ENCODE peak calls at places on chromosomes 4 and X, in six cellular contexts. L is effector memory CD4-positive, alpha-beta T cell; O is ovary; D is fibroblast of lung; Y is prostate gland; R is CD8-positive, alpha-beta T cell. V is an unnamed sample.

GRCh38 chr4:68373513-68373912 is 23.6 kb upstream of the YTHDC1 start:
- DNase-seq in L (peak; percentile 32), D (peak; percentile 84), O (peak; percentile 71), R (peak; percentile 60), Y (peak; percentile 13), V (peak; percentile 52)

GRCh38 chrX:17154001-17154400 is 207.5 kb downstream of the REPS2 start:
- DNase-seq in L (no peak), O (no peak), D (peak; percentile 70), Y (no peak), R (no peak), V (no peak)

GRCh38 chrX:39840141-39841126 is 257.3 kb downstream of the BCOR start:
- DNase-seq in D (no peak), Y (no peak), R (no peak), L (no peak), O (no peak), V (no peak)

GRCh38 chr4:48891028-48891619 is 15.4 kb downstream of the OCIAD2 start:
- DNase-seq in R (no peak), O (no peak), L (no peak), D (no peak), Y (no peak), V (no peak)

GRCh38 chrX:24629701-24630100 is 17.4 kb downstream of the PCYT1B start:
- DNase-seq in D (no peak), Y (no peak), R (no peak), L (no peak), O (no peak), V (no peak)

GRCh38 chr4:152102184-152103000 is 341.6 kb upstream of the GATB start:
- DNase-seq in O (no peak), D (peak; percentile 83), R (no peak), Y (no peak), L (no peak), V (no peak)

GRCh38 chr4:75895744-75896314 is 6.4 kb downstream of the PPEF2 start:
- DNase-seq in Y (no peak), D (no peak), O (no peak), R (no peak), L (no peak), V (no peak)

GRCh38 chrX:143058096-143058495 is 32.4 kb downstream of the SPANXN4 start:
- DNase-seq in D (no peak), L (no peak), Y (no peak), O (no peak), R (no peak), V (no peak)

GRCh38 chr4:151117371-151117962 is 18.0 kb downstream of the RPS3A start:
- DNase-seq in R (peak; percentile 42), L (peak; percentile 10), O (peak; percentile 49), Y (peak; percentile 40), D (peak; percentile 58), V (peak; percentile 30)

GRCh38 chr4:100188829-100189228 is 1.4 kb downstream of the DDIT4L start:
- DNase-seq in R (no peak), D (no peak), O (no peak), L (no peak), Y (no peak), V (no peak)

GRCh38 chr4:17142232-17142711 is 243.8 kb upstream of the LDB2 start:
- DNase-seq in Y (no peak), R (no peak), O (no peak), L (no peak), D (peak; percentile 99), V (no peak)

GRCh38 chrX:82412851-82413250 is 1095.2 kb upstream of the POU3F4 start:
- DNase-seq in Y (no peak), L (no peak), D (no peak), O (no peak), R (no peak), V (no peak)

GRCh38 chrX:22310779-22311178 is 38.1 kb downstream of the CBLL2 start:
- DNase-seq in L (no peak), Y (no peak), O (no peak), R (no peak), D (peak; percentile 59), V (no peak)

GRCh38 chr4:172169871-172170270 is 356.7 kb downstream of the GALNTL6 start:
- DNase-seq in Y (no peak), L (no peak), D (peak; percentile 9), R (no peak), O (no peak), V (no peak)

GRCh38 chrX:46547857-46548256 is 2.6 kb upstream of the ZNF674 start:
- DNase-seq in L (no peak), R (no peak), Y (no peak), O (no peak), D (peak; percentile 91), V (no peak)

GRCh38 chrX:154472685-154473632 is 6.1 kb downstream of the LAGE3 start:
- DNase-seq in D (no peak), Y (no peak), O (no peak), L (no peak), R (no peak), V (no peak)
- H3K36me3 ChIP-seq in D (peaks cover 16% of the 10 kb centered on the region), Y (no peaks in the 10 kb centered on the region), O (no peaks in the 10 kb centered on the region), L (peaks cover 14% of the 10 kb centered on the region), R (no peaks in the 10 kb centered on the region), V (no peaks in the 10 kb centered on the region)

GRCh38 chr4:163072222-163072621 is 94.5 kb downstream of the NAF1 start:
- DNase-seq in L (no peak), D (peak; percentile 36), O (no peak), Y (no peak), R (no peak), V (no peak)
- H3K36me3 ChIP-seq in L (no peaks in the 10 kb centered on the region), D (no peaks in the 10 kb centered on the region), O (no peaks in the 10 kb centered on the region), Y (no peaks in the 10 kb centered on the region), R (no peaks in the 10 kb centered on the region), V (no peaks in the 10 kb centered on the region)

DNA sequence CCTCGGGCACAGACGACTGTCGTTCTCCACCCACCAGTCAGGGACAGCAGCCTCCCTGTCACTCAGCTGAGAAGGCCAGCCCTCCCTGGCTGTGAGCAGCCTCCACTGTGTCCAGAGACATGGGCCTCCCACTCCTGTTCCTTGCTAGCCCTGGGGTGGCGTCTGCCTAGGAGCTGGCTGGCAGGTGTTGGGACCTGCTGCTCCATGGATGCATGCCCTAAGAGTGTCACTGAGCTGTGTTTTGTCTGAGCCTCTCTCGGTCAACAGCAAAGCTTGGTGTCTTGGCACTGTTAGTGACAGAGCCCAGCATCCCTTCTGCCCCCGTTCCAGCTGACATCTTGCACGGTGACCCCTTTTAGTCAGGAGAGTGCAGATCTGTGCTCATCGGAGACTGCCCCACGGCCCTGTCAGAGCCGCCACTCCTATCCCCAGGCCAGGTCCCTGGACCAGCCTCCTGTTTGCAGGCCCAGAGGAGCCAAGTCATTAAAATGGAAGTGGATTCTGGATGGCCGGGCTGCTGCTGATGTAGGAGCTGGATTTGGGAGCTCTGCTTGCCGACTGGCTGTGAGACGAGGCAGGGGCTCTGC is 7.9 kb upstream of the MSANTD1 start:
- DNase-seq in D (no peak), O (no peak), R (no peak), L (no peak), Y (no peak), V (no peak)
- H3K36me3 ChIP-seq in D (peaks cover 5% of the 10 kb centered on the region), O (no peaks in the 10 kb centered on the region), R (peaks cover 10% of the 10 kb centered on the region), L (peaks cover 23% of the 10 kb centered on the region), Y (peaks cover 21% of the 10 kb centered on the region), V (no peaks in the 10 kb centered on the region)

GRCh38 chr4:7001271-7001670 is 41.9 kb upstream of the TADA2B start:
- DNase-seq in O (no peak), R (no peak), Y (no peak), D (no peak), L (no peak), V (no peak)
- H3K36me3 ChIP-seq in O (no peaks in the 10 kb centered on the region), R (peaks cover 51% of the 10 kb centered on the region), Y (peaks cover 13% of the 10 kb centered on the region), D (peaks cover 13% of the 10 kb centered on the region), L (peaks cover 40% of the 10 kb centered on the region), V (peaks cover 5% of the 10 kb centered on the region)

GRCh38 chr4:1975880-1976279 is 32.9 kb downstream of the NELFA start:
- DNase-seq in L (no peak), O (no peak), Y (no peak), D (no peak), R (no peak), V (no peak)
- H3K36me3 ChIP-seq in L (peaks cover 44% of the 10 kb centered on the region), O (no peaks in the 10 kb centered on the region), Y (no peaks in the 10 kb centered on the region), D (peaks cover 40% of the 10 kb centered on the region), R (peaks cover 5% of the 10 kb centered on the region), V (peaks cover 6% of the 10 kb centered on the region)

DNA sequence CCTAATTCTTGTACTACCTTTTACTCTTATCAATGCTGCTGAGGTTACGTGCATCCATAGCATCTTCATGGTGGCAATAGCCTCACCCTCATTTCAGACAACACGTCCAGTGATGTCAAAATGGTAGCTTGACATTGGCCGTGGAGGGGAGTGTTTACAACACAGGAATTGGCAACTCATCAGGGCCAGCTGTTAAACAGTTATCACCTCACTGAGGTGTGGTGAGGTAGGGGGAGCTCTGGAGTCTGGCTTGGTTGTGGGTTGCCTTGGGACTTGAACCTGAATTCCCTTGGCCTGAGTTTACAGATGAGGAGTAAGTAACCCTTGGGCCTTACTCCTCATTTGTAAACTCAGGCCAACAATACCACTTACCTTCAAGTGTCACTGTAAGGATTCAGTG is 10.4 kb downstream of the SASH3 start:
- DNase-seq in Y (no peak), L (no peak), O (no peak), R (no peak), D (no peak), V (no peak)
- H3K36me3 ChIP-seq in Y (no peaks in the 10 kb centered on the region), L (peaks cover 79% of the 10 kb centered on the region), O (no peaks in the 10 kb centered on the region), R (peaks cover 36% of the 10 kb centered on the region), D (no peaks in the 10 kb centered on the region), V (no peaks in the 10 kb centered on the region)